ENCODE peak calls at places on chromosomes 3 and 15, in five cellular contexts. One of them, this sample, is unnamed.

GRCh38 chr3:188947401-188947982 is 224.3 kb upstream of the TPRG1 start:
- DNase-seq in GM12892: no peak
- DNase-seq in GM12878: no peak
- DNase-seq in HepG2: no peak
- DNase-seq in K562: peak
- DNase-seq in this sample: no peak

GRCh38 chr15:79090487-79091203 is at the start of gene RASGRF1:
- DNase-seq in GM12892: no peak
- DNase-seq in GM12878: no peak
- DNase-seq in HepG2: no peak
- DNase-seq in K562: no peak
- DNase-seq in this sample: no peak

GRCh38 chr3:97197830-97198229 is 383.4 kb downstream of the EPHA6 start:
- DNase-seq in GM12892: no peak
- DNase-seq in GM12878: no peak
- DNase-seq in HepG2: no peak
- DNase-seq in K562: no peak
- DNase-seq in this sample: no peak

GRCh38 chr3:13011369-13012227 is 61.6 kb downstream of the IQSEC1 start:
- DNase-seq in GM12892: peak
- DNase-seq in GM12878: peak
- DNase-seq in HepG2: peak
- DNase-seq in K562: peak
- DNase-seq in this sample: peak

GRCh38 chr3:100761211-100761921 is 52.1 kb downstream of the TFG start:
- DNase-seq in GM12892: peak
- DNase-seq in GM12878: no peak
- DNase-seq in HepG2: peak
- DNase-seq in K562: peak
- DNase-seq in this sample: peak

GRCh38 chr3:81816473-81817260 is 55.2 kb upstream of the GBE1 start:
- DNase-seq in GM12892: no peak
- DNase-seq in GM12878: peak
- DNase-seq in HepG2: no peak
- DNase-seq in K562: no peak
- DNase-seq in this sample: peak

GRCh38 chr3:51712963-51713362 is 6.1 kb downstream of the GRM2 start:
- DNase-seq in GM12892: peak
- DNase-seq in GM12878: no peak
- DNase-seq in HepG2: no peak
- DNase-seq in K562: no peak
- DNase-seq in this sample: peak

GRCh38 chr15:70242962-70243685 is 145.4 kb upstream of the TLE3 start:
- DNase-seq in GM12892: no peak
- DNase-seq in GM12878: no peak
- DNase-seq in HepG2: no peak
- DNase-seq in K562: no peak
- DNase-seq in this sample: no peak

GRCh38 chr15:89442671-89443307 is 53.6 kb downstream of the RHCG start:
- DNase-seq in GM12892: peak
- DNase-seq in GM12878: no peak
- DNase-seq in HepG2: peak
- DNase-seq in K562: peak
- DNase-seq in this sample: peak

DNA sequence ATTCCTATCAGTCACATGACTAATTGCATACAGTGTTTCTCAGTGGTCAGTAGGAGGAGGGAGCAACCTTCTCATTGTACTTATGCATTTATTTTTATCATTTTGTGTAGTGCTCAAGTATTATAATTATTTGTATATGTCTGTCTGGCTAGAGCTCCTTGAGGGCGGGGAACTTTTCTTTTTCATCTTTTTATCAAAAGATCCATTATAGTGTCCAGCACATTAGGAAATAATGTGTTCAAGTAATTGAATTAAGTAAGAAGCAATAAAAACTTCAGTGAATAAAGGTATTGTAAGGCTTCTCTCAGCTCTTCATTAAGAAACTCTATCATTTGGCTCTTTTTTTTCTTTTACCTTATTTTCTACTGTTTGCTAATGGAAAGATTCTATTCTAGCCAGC is 18.8 kb downstream of the FGF7 start:
- DNase-seq in GM12892: no peak
- DNase-seq in GM12878: no peak
- DNase-seq in HepG2: no peak
- DNase-seq in K562: no peak
- DNase-seq in this sample: no peak
- TF ChIP-seq TAF1 in GM12892: no peak
- TF ChIP-seq TAF1 in GM12878: no peak
- TF ChIP-seq TAF1 in HepG2: no peak
- TF ChIP-seq TAF1 in K562: no peak
- TF ChIP-seq TAF1 in this sample: no peak

DNA sequence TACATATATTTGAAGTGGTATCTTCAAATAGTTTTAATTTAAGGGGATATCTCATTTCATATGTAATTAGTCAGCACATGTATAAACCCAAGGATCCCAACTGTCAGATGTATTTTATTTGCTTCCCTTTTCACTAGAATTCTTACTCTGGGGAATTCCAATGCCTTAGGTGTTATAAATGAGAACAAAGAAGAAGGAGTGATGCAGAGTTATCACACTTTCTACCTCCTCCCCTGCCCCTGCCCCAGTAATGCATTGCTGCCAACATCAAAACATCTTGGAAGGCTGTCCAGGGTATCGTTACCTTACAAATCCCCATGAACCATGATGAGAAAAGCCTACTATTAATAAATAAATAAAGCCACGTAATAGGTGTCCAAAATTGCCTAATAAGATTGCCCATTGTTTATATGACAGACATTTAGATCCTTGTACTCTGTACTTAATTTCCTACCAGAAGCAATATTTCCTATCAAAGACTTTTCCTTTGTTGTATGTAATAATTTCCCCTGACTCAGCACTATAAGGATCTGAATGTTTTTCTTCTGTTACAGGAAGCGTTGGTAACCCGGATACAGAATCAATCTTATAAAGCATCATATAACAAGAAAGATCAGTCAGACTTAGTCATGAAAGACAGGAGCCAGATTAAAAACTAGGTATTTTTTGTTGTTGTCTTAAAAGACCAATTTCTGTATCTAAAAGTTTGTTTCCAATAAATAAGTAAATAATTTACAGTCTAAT is 38.8 kb downstream of the CBLB start:
- DNase-seq in GM12892: no peak
- DNase-seq in GM12878: no peak
- DNase-seq in HepG2: no peak
- DNase-seq in K562: no peak
- DNase-seq in this sample: no peak
- TF ChIP-seq TAF1 in GM12892: no peak
- TF ChIP-seq TAF1 in GM12878: no peak
- TF ChIP-seq TAF1 in HepG2: no peak
- TF ChIP-seq TAF1 in K562: no peak
- TF ChIP-seq TAF1 in this sample: no peak

DNA sequence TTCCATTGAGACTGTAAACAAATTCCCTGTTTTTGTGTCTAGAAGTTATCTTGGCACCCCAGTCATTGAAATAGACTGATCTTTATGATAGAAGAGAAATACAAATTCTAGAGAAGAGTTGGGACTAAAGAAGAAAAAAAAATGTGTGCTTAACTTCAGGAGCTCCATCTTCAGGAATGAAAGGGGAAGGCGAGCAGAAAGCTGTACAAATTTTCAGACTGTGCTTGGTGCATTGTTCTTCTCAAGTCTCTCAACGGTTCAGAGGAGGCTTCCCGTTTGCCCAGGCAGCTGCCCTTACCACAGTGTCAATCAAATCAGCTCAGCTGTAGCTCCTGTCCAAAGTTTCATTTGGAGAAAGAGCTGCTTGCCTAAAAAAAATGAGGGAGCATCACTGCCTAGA is 41.7 kb downstream of the OXSM start:
- DNase-seq in GM12892: no peak
- DNase-seq in GM12878: no peak
- DNase-seq in HepG2: no peak
- DNase-seq in K562: no peak
- DNase-seq in this sample: no peak
- TF ChIP-seq TAF1 in GM12892: no peak
- TF ChIP-seq TAF1 in GM12878: no peak
- TF ChIP-seq TAF1 in HepG2: no peak
- TF ChIP-seq TAF1 in K562: no peak
- TF ChIP-seq TAF1 in this sample: no peak

GRCh38 chr15:94305133-94305532 is 73.8 kb downstream of the MCTP2 start:
- DNase-seq in GM12892: no peak
- DNase-seq in GM12878: no peak
- DNase-seq in HepG2: no peak
- DNase-seq in K562: no peak
- DNase-seq in this sample: no peak
- TF ChIP-seq TAF1 in GM12892: no peak
- TF ChIP-seq TAF1 in GM12878: no peak
- TF ChIP-seq TAF1 in HepG2: no peak
- TF ChIP-seq TAF1 in K562: no peak
- TF ChIP-seq TAF1 in this sample: no peak

DNA sequence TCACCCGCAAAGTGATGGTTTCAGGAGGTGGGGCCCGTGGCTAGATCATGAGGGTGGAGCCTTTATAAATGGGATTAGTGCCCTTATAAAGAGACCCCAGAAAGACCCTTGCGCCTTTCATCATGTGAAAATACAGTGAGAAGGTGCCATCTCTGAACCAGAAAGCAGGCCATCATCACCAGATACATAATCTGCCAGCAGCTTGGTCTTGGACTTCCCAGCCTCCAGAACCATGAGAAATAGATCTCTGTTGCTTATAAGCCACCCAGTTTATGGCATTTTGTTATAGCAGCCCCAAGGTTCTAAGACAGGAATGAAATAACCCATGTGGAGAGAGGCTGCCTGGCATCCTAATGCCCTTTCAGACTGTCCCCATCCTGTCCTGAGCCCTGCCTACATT is 127.8 kb upstream of the SMAD3 start:
- DNase-seq in GM12892: no peak
- DNase-seq in GM12878: no peak
- DNase-seq in HepG2: no peak
- DNase-seq in K562: no peak
- DNase-seq in this sample: no peak
- TF ChIP-seq TAF1 in GM12892: no peak
- TF ChIP-seq TAF1 in GM12878: no peak
- TF ChIP-seq TAF1 in HepG2: no peak
- TF ChIP-seq TAF1 in K562: no peak
- TF ChIP-seq TAF1 in this sample: no peak

DNA sequence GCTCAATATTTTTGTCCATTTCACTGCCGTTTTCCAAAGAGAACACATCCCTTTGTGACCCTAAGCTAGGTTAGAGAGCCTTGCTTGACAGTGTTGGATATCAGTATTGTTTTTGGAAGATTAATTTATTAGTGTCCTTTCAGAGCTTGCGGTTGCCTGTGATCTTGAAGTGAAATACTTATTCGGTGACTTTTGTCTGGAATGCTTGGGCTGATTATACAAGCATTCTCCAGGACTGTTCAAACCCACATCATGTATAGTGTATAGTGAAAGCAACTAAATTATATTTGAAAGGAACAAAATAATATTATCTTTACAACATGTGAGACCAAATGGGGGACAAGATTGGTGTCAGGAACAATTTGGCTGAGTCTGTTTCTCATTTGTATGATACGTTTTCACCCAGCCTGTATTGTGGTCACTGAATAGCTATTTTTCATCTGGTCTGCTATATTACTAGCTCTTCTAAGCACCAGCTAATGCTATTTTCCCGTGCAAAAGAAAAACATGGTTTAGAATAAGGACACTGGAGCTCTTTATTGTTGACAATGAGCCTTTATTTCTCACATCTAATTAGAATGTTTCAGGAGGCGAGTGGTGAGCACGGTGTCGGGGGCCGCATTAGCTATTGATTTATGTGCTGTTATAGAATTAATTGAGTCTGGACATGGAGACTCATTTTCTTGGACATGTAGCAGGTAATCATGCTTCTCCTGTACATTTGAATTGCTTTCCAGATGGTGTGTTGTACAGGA is 158.1 kb downstream of the APBA2 start:
- DNase-seq in GM12892: no peak
- DNase-seq in GM12878: no peak
- DNase-seq in HepG2: no peak
- DNase-seq in K562: no peak
- DNase-seq in this sample: no peak
- TF ChIP-seq TAF1 in GM12892: no peak
- TF ChIP-seq TAF1 in GM12878: no peak
- TF ChIP-seq TAF1 in HepG2: no peak
- TF ChIP-seq TAF1 in K562: no peak
- TF ChIP-seq TAF1 in this sample: no peak

This sample was measured in GM12891.